ENCODE peak calls at places on chromosomes 1 and 21, in six cellular contexts. C is K562, A is SK-N-SH, U is HepG2, G is HCT116, B is GM12878. T is an unnamed sample.

GRCh38 chr1:167612986-167613385 is 17.0 kb upstream of the RCSD1 start:
- DNase-seq in G (no peak), B (no peak), C (no peak), A (no peak), U (no peak), T (no peak)

GRCh38 chr1:206050655-206051235 is 2.2 kb upstream of the RHEX start:
- DNase-seq in B (peak; percentile 100), C (no peak), U (no peak), G (no peak), A (no peak), T (peak; percentile 25)

GRCh38 chr1:204446413-204447111 is 34.9 kb upstream of the PPP1R15B start:
- DNase-seq in G (no peak), B (no peak), A (peak; percentile 82), C (peak; percentile 70), U (peak; percentile 55), T (peak; percentile 62)

GRCh38 chr1:242523968-242524570 is 428 bp downstream of the PLD5 start:
- DNase-seq in B (no peak), C (peak; percentile 4), A (peak; percentile 94), G (no peak), U (no peak), T (no peak)

GRCh38 chr1:36502616-36503015 is 19.9 kb upstream of the CSF3R start:
- DNase-seq in C (no peak), G (no peak), B (no peak), U (no peak), A (no peak), T (no peak)

GRCh38 chr1:64515427-64515826 is 45.5 kb downstream of the CACHD1 start:
- DNase-seq in U (no peak), G (no peak), A (no peak), C (no peak), B (no peak), T (no peak)

GRCh38 chr1:16014509-16015482 is 3.0 kb downstream of the HSPB7 start:
- DNase-seq in C (peak; percentile 89), B (no peak), G (no peak), A (peak; percentile 80), U (no peak), T (no peak)

GRCh38 chr21:35648512-35648911 is 411.8 kb downstream of the SETD4 start:
- DNase-seq in B (no peak), C (no peak), A (no peak), U (no peak), G (no peak), T (no peak)

GRCh38 chr1:228860911-228861829 is 125.9 kb downstream of the RHOU start:
- DNase-seq in G (peak; percentile 90), B (peak; percentile 44), U (peak; percentile 97), A (no peak), C (no peak), T (no peak)

GRCh38 chr1:103107696-103108524 is at the start of gene COL11A1:
- DNase-seq in C (no peak), B (no peak), G (no peak), A (peak; percentile 21), U (no peak), T (no peak)

GRCh38 chr1:182855886-182856285 is 16.7 kb downstream of the DHX9 start:
- DNase-seq in A (no peak), B (no peak), G (no peak), U (no peak), C (no peak), T (no peak)

GRCh38 chr1:3504823-3505155 is 50.3 kb downstream of the ARHGEF16 start:
- DNase-seq in U (no peak), G (no peak), A (no peak), B (no peak), C (no peak), T (no peak)

GRCh38 chr1:3506041-3506440 is 51.6 kb downstream of the ARHGEF16 start:
- DNase-seq in B (no peak), A (no peak), G (no peak), U (no peak), C (no peak), T (no peak)

GRCh38 chr1:3503525-3503886 is 49.0 kb downstream of the ARHGEF16 start:
- DNase-seq in C (no peak), G (no peak), B (no peak), A (peak; percentile 73), U (no peak), T (no peak)

GRCh38 chr1:3504151-3504822 is 49.8 kb downstream of the ARHGEF16 start:
- DNase-seq in C (no peak), G (peak; percentile 48), B (no peak), A (no peak), U (no peak), T (no peak)

GRCh38 chr1:3505161-3505560 is 50.7 kb downstream of the ARHGEF16 start:
- DNase-seq in G (no peak), A (no peak), B (no peak), U (no peak), C (no peak), T (no peak)
- TF ChIP-seq JUND in G (no peak), A (no peak), B (no peak), U (no peak), C (no peak), T (no peak)

DNA sequence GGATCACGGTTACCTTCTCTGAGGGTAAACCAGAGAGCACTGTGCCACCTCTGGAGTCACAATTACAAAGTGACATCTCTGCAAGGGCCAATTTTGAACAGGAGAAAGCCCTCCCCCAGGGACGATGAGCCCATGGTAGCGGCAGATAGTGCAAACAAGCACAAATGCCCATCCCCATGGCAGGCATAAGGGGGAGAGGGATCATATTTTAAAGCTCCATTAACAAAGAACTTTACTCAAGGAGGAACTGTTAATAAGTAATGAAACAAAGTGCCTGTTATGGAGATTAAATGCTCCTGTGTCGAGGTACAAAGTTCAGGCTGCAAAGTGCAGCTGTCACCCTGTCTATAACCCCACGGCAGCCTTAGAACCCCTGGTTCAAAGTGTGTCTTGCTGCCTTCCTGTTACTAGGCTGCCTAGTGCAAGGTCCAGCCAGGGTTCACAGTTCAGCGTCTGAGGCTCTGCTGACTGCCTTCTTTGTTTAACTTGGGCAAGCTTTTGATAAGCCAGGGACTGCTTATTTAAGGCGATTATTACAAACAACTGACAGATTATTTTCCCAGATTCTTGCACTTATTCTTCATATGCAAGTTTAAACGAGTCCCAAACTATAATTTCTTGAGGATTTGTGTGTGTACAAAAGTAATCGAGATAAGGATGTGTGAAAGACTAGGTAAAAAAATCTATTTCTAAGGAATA is 75.7 kb upstream of the NRIP1 start:
- DNase-seq in B (no peak), U (peak; percentile 99), A (no peak), G (no peak), C (no peak), T (no peak)
- TF ChIP-seq JUND in B (no peak), U (peak; percentile 80), A (no peak), G (no peak), C (no peak), T (no peak)

GRCh38 chr21:42276076-42276475 is 39.1 kb downstream of the TFF3 start:
- DNase-seq in U (no peak), B (no peak), A (no peak), C (no peak), G (no peak), T (no peak)

GRCh38 chr21:42279341-42279871 is 35.8 kb downstream of the TFF3 start:
- DNase-seq in G (no peak), A (no peak), U (no peak), C (no peak), B (no peak), T (no peak)

GRCh38 chr21:42278750-42279149 is 36.5 kb downstream of the TFF3 start:
- DNase-seq in C (no peak), A (no peak), U (no peak), B (no peak), G (no peak), T (no peak)

GRCh38 chr21:42277593-42277992 is 37.6 kb downstream of the TFF3 start:
- DNase-seq in U (no peak), A (no peak), G (no peak), B (no peak), C (no peak), T (no peak)

DNA sequence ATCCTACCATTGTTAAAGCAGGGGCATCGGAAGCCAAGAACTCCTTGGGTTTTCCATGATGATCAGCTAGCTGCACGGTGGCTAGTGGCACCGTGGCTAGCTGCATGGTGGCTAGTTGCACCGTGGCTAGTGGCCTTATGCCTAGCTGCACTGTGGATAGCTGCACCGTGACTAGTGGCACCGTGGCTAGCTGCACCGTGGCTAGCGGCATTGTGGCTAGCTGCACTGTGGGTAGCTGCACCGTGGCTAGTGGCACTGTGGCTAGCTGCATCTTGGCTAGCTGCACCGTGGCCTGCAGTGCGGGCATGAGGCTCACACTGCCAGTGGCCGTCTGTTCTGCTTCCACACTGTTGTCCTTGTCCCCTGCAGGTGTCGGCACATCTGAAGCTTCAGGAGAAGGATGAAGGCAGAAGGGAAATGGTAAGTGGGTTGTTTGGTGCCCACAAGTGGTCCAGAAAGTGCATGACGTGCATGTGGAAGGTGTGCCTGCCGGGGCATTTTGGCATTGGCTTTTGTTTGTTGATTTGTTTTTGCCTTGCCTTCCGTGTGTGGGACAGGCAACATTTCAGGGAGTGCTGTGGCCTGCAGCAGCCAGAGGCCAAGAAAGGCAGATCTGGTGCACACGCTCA is 38.6 kb downstream of the TFF3 start:
- DNase-seq in A (no peak), U (no peak), G (no peak), C (no peak), B (no peak), T (peak; percentile 56)
- TF ChIP-seq JUND in A (no peak), U (no peak), G (no peak), C (no peak), B (no peak), T (no peak)

DNA sequence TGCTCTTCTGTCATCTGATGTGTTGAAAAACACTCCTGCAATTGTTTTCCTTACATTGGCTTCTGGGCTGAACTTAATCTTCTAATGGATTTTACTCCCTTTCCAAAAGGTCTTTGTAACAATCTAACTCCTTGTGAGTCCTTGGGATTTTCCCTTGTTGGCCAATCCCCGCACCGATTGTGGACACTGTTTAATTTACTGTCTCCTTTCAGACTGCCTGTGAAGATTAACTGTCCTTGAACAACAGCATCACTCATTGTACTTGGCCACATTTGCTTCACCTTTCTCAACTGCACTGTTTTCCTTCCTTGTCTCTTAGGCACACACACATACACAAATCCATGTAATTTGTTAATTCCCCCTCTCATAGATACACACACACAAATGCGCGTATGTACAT is 120.4 kb downstream of the SPATA46 start:
- DNase-seq in G (no peak), B (no peak), C (no peak), U (peak; percentile 61), A (no peak), T (no peak)
- TF ChIP-seq JUND in G (no peak), B (no peak), C (no peak), U (no peak), A (no peak), T (no peak)

DNA sequence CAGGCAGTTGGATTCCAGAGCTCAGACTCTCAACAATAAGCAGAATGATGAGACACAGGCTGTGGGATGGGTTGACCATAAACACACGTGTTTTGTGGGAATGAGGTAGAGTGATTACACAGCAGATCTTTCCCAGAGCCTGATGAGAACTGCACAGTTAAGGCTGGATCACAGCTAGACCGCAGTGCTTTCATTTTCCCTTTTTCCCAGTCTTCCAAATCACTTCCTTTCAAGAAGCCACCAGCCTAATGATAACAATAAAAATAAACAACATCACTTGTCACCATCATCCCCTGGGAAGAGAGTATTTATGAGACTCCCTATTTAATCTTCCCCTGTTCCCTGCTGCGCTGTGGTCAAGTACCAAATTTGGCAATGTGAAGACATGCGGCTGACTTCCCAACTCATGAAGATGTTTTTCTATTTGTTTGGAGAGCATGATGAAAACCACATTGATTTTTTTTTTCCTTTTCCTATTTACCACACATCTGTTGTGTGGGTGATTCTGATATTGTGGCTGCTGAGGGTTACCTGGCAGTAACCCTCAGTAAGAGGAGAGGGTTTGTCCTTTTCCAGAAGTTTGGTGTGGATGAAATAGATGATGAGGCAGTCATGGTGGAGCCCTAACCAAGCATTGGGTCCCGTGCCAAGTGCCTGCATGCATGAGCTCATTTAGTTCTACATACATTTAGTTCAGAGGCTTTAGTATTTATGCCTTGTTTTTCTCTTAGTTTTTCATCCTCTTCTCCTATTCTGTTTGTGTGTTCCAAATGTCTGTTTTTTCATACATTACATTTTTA is 248.9 kb upstream of the HOOK1 start:
- DNase-seq in C (no peak), A (no peak), B (no peak), G (no peak), U (no peak), T (no peak)
- TF ChIP-seq JUND in C (no peak), A (no peak), B (no peak), G (no peak), U (no peak), T (no peak)